ENCODE peak calls at places on chromosome 11, in seven cellular contexts. G, I, B, W, U, E and L are unnamed samples.

GRCh38 chr11:10918698-10919097 is 60.8 kb upstream of the ZBED5 start:
- DNase-seq in G (no peak), I (peak), B (no peak), W (no peak), U (no peak), E (peak), L (no peak)

GRCh38 chr11:18749681-18750319 is 23.8 kb upstream of the IGSF22 start:
- DNase-seq in G (no peak), I (peak), B (no peak), W (no peak), U (no peak), E (peak), L (peak)

GRCh38 chr11:26326793-26327400 is 5.0 kb upstream of the ANO3 start:
- DNase-seq in G (no peak), I (no peak), B (no peak), W (no peak), U (no peak), E (peak), L (no peak)

GRCh38 chr11:122393209-122393850 is 262.2 kb upstream of the UBASH3B start:
- DNase-seq in G (no peak), I (no peak), B (no peak), W (no peak), U (no peak), E (no peak), L (no peak)

GRCh38 chr11:16603890-16604783 is 134.3 kb upstream of the C11orf58 start:
- DNase-seq in G (peak), I (no peak), B (peak), W (peak), U (peak), E (no peak), L (peak)

GRCh38 chr11:84420261-84420660 is 1134.1 kb upstream of the CCDC90B start:
- DNase-seq in G (no peak), I (peak), B (no peak), W (no peak), U (no peak), E (no peak), L (no peak)

GRCh38 chr11:28966951-28967350 is 858.8 kb downstream of the METTL15 start:
- DNase-seq in G (no peak), I (peak), B (no peak), W (no peak), U (no peak), E (peak), L (no peak)

GRCh38 chr11:72709478-72710238 is 35.4 kb upstream of the PDE2A start:
- DNase-seq in G (no peak), I (no peak), B (no peak), W (no peak), U (peak), E (no peak), L (no peak)

GRCh38 chr11:28757725-28758515 is 649.7 kb downstream of the METTL15 start:
- DNase-seq in G (no peak), I (no peak), B (no peak), W (no peak), U (no peak), E (peak), L (peak)

GRCh38 chr11:63802637-63803414 is 10.4 kb upstream of the SPINDOC start:
- DNase-seq in G (no peak), I (peak), B (no peak), W (no peak), U (no peak), E (peak), L (peak)

GRCh38 chr11:66288138-66288865 is 641 bp downstream of the YIF1A start:
- DNase-seq in G (no peak), I (no peak), B (no peak), W (no peak), U (no peak), E (no peak), L (no peak)

GRCh38 chr11:66287256-66288137 is 1.4 kb downstream of the YIF1A start:
- DNase-seq in G (no peak), I (no peak), B (no peak), W (no peak), U (no peak), E (no peak), L (no peak)

GRCh38 chr11:66290332-66290629 is 1.3 kb upstream of the YIF1A start:
- DNase-seq in G (no peak), I (no peak), B (no peak), W (no peak), U (no peak), E (no peak), L (no peak)

GRCh38 chr11:66289548-66290331 is 797 bp upstream of the YIF1A start:
- DNase-seq in G (peak), I (no peak), B (peak), W (no peak), U (peak), E (no peak), L (no peak)

GRCh38 chr11:66288866-66289547 is at the start of gene YIF1A:
- DNase-seq in G (peak), I (peak), B (peak), W (peak), U (peak), E (peak), L (peak)
- TF ChIP-seq CTCF in G (no peak), I (no peak), B (no peak), W (no peak), U (no peak), E (no peak), L (no peak)

GRCh38 chr11:69486056-69486772 is 4.8 kb downstream of the LINC01488 start:
- DNase-seq in G (no peak), I (no peak), B (no peak), W (no peak), U (no peak), E (no peak), L (no peak)

GRCh38 chr11:69483170-69483569 is 1.7 kb downstream of the LINC01488 start:
- DNase-seq in G (no peak), I (no peak), B (no peak), W (no peak), U (no peak), E (no peak), L (no peak)

GRCh38 chr11:69483696-69484426 is 2.4 kb downstream of the LINC01488 start:
- DNase-seq in G (no peak), I (no peak), B (no peak), W (no peak), U (peak), E (no peak), L (no peak)

GRCh38 chr11:69485337-69486041 is 4.0 kb downstream of the LINC01488 start:
- DNase-seq in G (no peak), I (no peak), B (no peak), W (no peak), U (peak), E (no peak), L (no peak)

GRCh38 chr11:69484427-69485259 is 3.2 kb downstream of the LINC01488 start:
- DNase-seq in G (no peak), I (no peak), B (no peak), W (no peak), U (peak), E (no peak), L (no peak)
- TF ChIP-seq CTCF in G (no peak), I (no peak), B (no peak), W (no peak), U (no peak), E (no peak), L (no peak)

GRCh38 chr11:21625982-21626381 is 566.9 kb upstream of the ANO5 start:
- DNase-seq in G (no peak), I (no peak), B (no peak), W (peak), U (peak), E (peak), L (peak)

GRCh38 chr11:21630934-21631478 is 561.9 kb upstream of the ANO5 start:
- DNase-seq in G (no peak), I (no peak), B (no peak), W (no peak), U (no peak), E (no peak), L (no peak)

GRCh38 chr11:21622995-21623394 is 569.9 kb upstream of the ANO5 start:
- DNase-seq in G (no peak), I (no peak), B (no peak), W (no peak), U (no peak), E (no peak), L (peak)

GRCh38 chr11:21634491-21634890 is 558.4 kb upstream of the ANO5 start:
- DNase-seq in G (no peak), I (no peak), B (no peak), W (no peak), U (no peak), E (no peak), L (no peak)

GRCh38 chr11:21628641-21629040 is 564.2 kb upstream of the ANO5 start:
- DNase-seq in G (no peak), I (no peak), B (no peak), W (no peak), U (no peak), E (no peak), L (no peak)
- TF ChIP-seq CTCF in G (no peak), I (no peak), B (no peak), W (no peak), U (no peak), E (no peak), L (no peak)

GRCh38 chr11:117316197-117316961 is at the start of gene BACE1:
- DNase-seq in G (peak), I (peak), B (no peak), W (peak), U (peak), E (peak), L (peak)
- TF ChIP-seq CTCF in G (no peak), I (peak), B (no peak), W (no peak), U (no peak), E (no peak), L (no peak)

GRCh38 chr11:75719089-75719638 is 1.5 kb downstream of the MOGAT2 start:
- DNase-seq in G (peak), I (no peak), B (no peak), W (no peak), U (no peak), E (no peak), L (no peak)

GRCh38 chr11:75722669-75723042 is 5.0 kb downstream of the MOGAT2 start:
- DNase-seq in G (no peak), I (no peak), B (no peak), W (no peak), U (no peak), E (no peak), L (no peak)

GRCh38 chr11:75719639-75720239 is 2.1 kb downstream of the MOGAT2 start:
- DNase-seq in G (no peak), I (no peak), B (no peak), W (no peak), U (no peak), E (no peak), L (no peak)

GRCh38 chr11:75721852-75722668 is 4.4 kb downstream of the MOGAT2 start:
- DNase-seq in G (no peak), I (no peak), B (no peak), W (no peak), U (no peak), E (no peak), L (no peak)

DNA sequence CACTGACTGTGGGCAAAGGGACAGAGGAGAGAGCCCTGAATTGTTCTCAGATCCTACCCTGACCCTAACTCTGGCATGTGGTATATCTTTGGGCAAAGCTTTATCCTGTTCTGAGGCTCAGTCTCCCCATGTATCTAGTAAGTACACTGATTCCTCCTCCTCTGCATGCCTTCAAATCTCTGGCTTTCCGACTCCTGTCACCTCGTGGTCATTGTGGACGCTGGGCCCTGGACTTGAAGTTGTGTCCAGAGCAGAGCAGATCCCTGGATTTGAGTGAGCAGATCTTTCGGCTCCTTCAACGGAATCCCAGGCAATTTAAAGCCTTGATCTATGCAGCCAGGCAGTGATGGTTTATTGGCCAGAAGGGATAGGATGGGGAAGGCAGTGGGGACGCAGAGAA is 3.0 kb downstream of the MOGAT2 start:
- DNase-seq in G (no peak), I (no peak), B (no peak), W (no peak), U (no peak), E (no peak), L (no peak)
- TF ChIP-seq CTCF in G (no peak), I (no peak), B (no peak), W (no peak), U (no peak), E (no peak), L (no peak)

GRCh38 chr11:81497202-81497804 is 1236.4 kb downstream of the FAM181B start:
- DNase-seq in G (peak), I (peak), B (peak), W (no peak), U (no peak), E (peak), L (peak)
- TF ChIP-seq CTCF in G (peak), I (peak), B (peak), W (no peak), U (peak), E (peak), L (peak)

GRCh38 chr11:27722945-27723344 is 22.7 kb upstream of the BDNF start:
- DNase-seq in G (no peak), I (no peak), B (peak), W (no peak), U (no peak), E (no peak), L (no peak)

GRCh38 chr11:27722117-27722844 is 22.0 kb upstream of the BDNF start:
- DNase-seq in G (peak), I (peak), B (peak), W (no peak), U (no peak), E (peak), L (no peak)

GRCh38 chr11:27721505-27722116 is 21.4 kb upstream of the BDNF start:
- DNase-seq in G (no peak), I (no peak), B (no peak), W (no peak), U (no peak), E (no peak), L (no peak)

GRCh38 chr11:27726981-27727380 is 26.7 kb upstream of the BDNF start:
- DNase-seq in G (no peak), I (no peak), B (no peak), W (no peak), U (no peak), E (no peak), L (no peak)

GRCh38 chr11:27723685-27724084 is 23.4 kb upstream of the BDNF start:
- DNase-seq in G (no peak), I (no peak), B (no peak), W (no peak), U (no peak), E (no peak), L (no peak)
- TF ChIP-seq CTCF in G (no peak), I (no peak), B (no peak), W (no peak), U (no peak), E (no peak), L (no peak)

GRCh38 chr11:103536335-103536722 is 427.1 kb downstream of the DYNC2H1 start:
- DNase-seq in G (no peak), I (no peak), B (no peak), W (no peak), U (peak), E (no peak), L (no peak)

GRCh38 chr11:103534959-103535358 is 425.7 kb downstream of the DYNC2H1 start:
- DNase-seq in G (no peak), I (no peak), B (no peak), W (no peak), U (no peak), E (no peak), L (no peak)

GRCh38 chr11:103541186-103541795 is 432.1 kb downstream of the DYNC2H1 start:
- DNase-seq in G (no peak), I (peak), B (no peak), W (no peak), U (no peak), E (peak), L (peak)

GRCh38 chr11:103539166-103539565 is 429.9 kb downstream of the DYNC2H1 start:
- DNase-seq in G (no peak), I (no peak), B (no peak), W (no peak), U (no peak), E (no peak), L (no peak)

DNA sequence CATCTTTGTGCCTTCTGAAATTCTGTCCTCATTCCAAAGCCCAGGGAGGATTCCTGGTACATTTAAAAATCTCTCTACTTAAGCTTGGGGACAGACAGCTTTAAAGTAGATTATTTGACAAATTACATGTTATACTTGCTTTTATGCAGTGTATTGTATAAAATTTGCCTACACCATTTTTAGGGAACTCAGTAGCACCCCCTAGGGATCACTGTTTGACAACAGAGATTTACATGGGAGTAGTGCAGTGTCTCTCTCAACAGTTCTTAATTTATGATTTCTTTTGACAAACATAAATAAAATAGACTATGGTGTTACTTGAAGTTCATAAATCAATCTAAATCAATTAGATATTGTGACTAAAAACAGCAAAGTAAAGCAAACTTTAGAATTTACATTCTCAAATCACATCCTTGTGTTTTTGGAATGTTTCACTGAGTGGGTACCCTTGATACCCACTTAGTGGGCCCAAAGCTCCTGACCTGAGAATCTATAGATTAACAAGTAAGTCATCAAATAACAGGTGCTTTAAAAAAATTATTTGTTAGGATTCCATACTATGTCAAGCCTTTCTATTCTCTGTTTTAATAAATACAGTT is 428.8 kb downstream of the DYNC2H1 start:
- DNase-seq in G (peak), I (peak), B (no peak), W (no peak), U (no peak), E (peak), L (peak)
- TF ChIP-seq CTCF in G (no peak), I (peak), B (peak), W (no peak), U (peak), E (peak), L (peak)

DNA sequence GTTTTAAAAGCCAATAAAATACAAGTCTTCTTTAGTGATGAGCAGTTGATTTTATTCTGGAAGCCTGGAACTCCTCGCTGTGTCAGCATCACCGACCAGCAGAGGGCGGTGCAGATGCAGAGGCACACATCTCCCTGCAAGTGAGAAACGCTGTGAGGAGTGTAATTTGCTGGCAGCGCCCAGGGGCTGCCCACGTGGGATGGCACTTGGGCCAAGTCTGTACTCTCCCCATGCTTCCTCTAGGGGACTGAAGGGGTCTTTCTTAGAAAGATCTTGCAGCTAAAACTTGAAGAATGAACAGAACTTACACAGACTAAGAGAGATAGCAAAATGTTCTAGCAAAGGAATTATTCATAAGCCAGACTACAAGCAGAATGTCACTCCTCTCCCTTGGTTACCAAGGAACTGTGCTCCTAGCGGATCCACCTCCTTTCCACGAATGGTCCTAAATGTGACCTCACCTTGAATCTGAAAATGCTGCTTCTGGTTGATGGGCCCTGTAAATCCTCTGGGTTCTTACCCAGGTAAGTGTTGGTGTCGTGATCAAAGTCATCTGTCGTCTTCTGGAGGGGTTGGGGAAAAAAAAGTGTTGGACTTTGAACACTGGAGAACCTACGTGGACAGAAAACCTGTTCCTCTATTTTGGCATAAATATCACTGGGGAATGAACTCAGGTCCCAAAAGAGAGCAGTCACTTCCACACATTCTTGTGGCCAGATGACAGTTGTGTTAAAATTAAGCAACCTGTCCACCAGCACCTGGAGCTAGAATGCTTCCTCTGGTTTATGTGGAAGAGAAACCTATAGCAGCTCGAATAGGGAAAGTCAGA is 31.8 kb downstream of the CNTF start:
- DNase-seq in G (peak), I (peak), B (peak), W (peak), U (peak), E (peak), L (peak)
- TF ChIP-seq CTCF in G (peak), I (peak), B (peak), W (peak), U (peak), E (peak), L (peak)